ENCODE peak calls at places on chromosomes 11 and 22, in five cellular contexts. F is stomach, M is GM23338, W is tibial artery, N is sigmoid colon. K is an unnamed sample.

GRCh38 chr22:17400305-17400704 is 31.0 kb downstream of the CECR2 start:
- DNase-seq in F (no peak), M (no peak), W (no peak), N (no peak), K (no peak)

GRCh38 chr22:17665884-17666283 is 27.3 kb downstream of the BCL2L13 start:
- DNase-seq in F (no peak), M (no peak), W (no peak), N (no peak), K (no peak)

GRCh38 chr22:39266398-39267030 is 21.7 kb upstream of the PDGFB start:
- DNase-seq in F (no peak), M (no peak), W (no peak), N (no peak), K (no peak)

GRCh38 chr11:64765291-64765803 is 5.6 kb upstream of the PYGM start:
- DNase-seq in F (no peak), M (peak; percentile 80), W (peak; percentile 67), N (no peak), K (peak; percentile 79)

GRCh38 chr11:61280883-61281580 is 14.1 kb downstream of the VWCE start:
- DNase-seq in F (no peak), M (no peak), W (no peak), N (no peak), K (no peak)

GRCh38 chr11:123083623-123084029 is 21.7 kb upstream of the HSPA8 start:
- DNase-seq in F (peak; percentile 76), M (no peak), W (peak; percentile 82), N (peak; percentile 94), K (peak; percentile 73)

GRCh38 chr11:34243620-34244493 is 114.0 kb downstream of the ABTB2 start:
- DNase-seq in F (peak; percentile 56), M (no peak), W (no peak), N (no peak), K (no peak)

GRCh38 chr11:32411937-32412615 is 23.3 kb downstream of the WT1 start:
- DNase-seq in F (no peak), M (no peak), W (no peak), N (no peak), K (no peak)

DNA sequence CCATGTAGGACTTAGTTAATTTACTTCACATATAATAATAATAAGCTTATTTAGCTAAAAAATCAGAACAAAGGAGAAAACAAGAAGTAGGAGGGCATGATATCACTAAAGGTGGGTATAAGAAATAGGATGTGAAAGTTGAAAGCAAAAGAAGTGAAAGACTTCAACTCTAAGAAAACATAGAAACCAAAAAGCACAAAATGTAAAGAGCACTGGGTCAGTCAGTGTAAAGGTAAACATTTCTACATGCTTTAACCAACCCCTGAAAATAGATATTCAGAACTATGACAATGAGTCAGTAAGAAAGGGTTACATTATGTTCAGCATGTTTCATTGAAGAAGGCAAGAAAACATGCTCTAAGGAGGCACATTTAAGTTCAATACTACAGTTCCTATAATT is 298.8 kb downstream of the SWAP70 start:
- DNase-seq in F (no peak), M (no peak), W (no peak), N (no peak), K (no peak)
- H3K4me3 ChIP-seq in F (no peak overlapping the region), M (no peak overlapping the region), W (no peak overlapping the region), N (no peak overlapping the region), K (no peak overlapping the region)

DNA sequence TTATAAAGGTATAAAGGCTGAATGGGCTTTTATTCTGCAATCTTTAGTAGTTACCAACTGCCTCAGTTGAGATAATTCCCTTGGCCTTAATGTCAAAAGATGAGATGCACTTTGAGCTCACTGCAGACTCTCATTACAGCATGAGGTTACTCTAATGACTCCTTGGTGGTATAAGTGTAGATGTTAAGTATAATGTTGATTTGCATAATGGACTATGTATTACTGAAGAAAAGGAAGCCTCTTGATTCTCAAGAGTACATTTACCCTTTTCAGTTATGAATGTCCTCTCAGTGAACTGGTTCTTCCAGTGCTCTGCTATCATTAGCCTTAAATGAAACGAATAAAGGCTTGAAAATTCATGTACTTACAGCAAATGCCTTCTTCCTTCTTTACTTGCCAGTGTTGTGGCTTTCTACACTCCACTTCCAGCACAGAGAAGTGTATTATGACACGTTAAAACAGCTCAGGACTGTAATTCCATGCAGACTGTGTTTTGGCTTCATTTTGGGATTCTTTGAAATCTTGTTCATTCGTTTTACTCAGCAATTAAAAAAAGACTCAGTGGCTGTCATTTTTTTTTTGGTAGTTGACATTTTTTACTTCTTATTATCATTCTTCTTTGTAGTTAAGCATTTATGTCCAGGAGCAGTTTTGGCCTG is 96.8 kb downstream of the MTMR3 start:
- DNase-seq in F (no peak), M (no peak), W (no peak), N (no peak), K (no peak)
- H3K4me3 ChIP-seq in F (no peak overlapping the region), M (no peak overlapping the region), W (no peak overlapping the region), N (no peak overlapping the region), K (no peak overlapping the region)

GRCh38 chr11:84685149-84685548 is 942.0 kb downstream of the DLG2 start:
- DNase-seq in F (no peak), M (no peak), W (no peak), N (no peak), K (no peak)
- H3K4me3 ChIP-seq in F (no peak overlapping the region), M (no peak overlapping the region), W (no peak overlapping the region), N (no peak overlapping the region), K (no peak overlapping the region)

GRCh38 chr11:1442163-1442562 is 44.4 kb downstream of the MOB2 start:
- DNase-seq in F (no peak), M (peak; percentile 68), W (no peak), N (no peak), K (no peak)
- H3K4me3 ChIP-seq in F (no peak overlapping the region), M (no peak overlapping the region), W (no peak overlapping the region), N (no peak overlapping the region), K (no peak overlapping the region)

K was measured in spleen.